ENCODE peak calls at places on chromosomes 12 and 14, in ten cellular contexts. A is Calu3, D is GM12865, H is Peyer's patch, W is thoracic aorta, Z is colonic mucosa, O is foreskin fibroblast, U is ovary, Y is neural crest cell, J is testis. L is an unnamed sample.

GRCh38 chr12:60052483-60052882 is 456.7 kb downstream of the SLC16A7 start:
- DNase-seq in A (peak), D (no peak), H (no peak), W (no peak), Z (no peak), O (no peak), U (no peak), Y (no peak), J (no peak), L (no peak)

GRCh38 chr14:63501429-63501828 is 41.7 kb downstream of the PPP2R5E start:
- DNase-seq in A (no peak), D (no peak), H (no peak), W (no peak), Z (no peak), O (no peak), U (no peak), Y (no peak), J (no peak), L (no peak)

GRCh38 chr12:112401903-112402498 is 7.4 kb downstream of the RPL6 start:
- DNase-seq in A (no peak), D (no peak), H (no peak), W (no peak), Z (no peak), O (no peak), U (no peak), Y (no peak), J (no peak), L (no peak)

GRCh38 chr12:24049771-24050170 is 100.3 kb upstream of the SOX5 start:
- DNase-seq in A (no peak), D (no peak), H (no peak), W (no peak), Z (no peak), O (no peak), U (no peak), Y (no peak), J (no peak), L (no peak)

GRCh38 chr12:12723681-12724420 is 6.7 kb downstream of the CDKN1B start:
- DNase-seq in A (peak), D (peak), H (peak), W (no peak), Z (peak), O (no peak), U (peak), Y (peak), J (no peak), L (peak)

GRCh38 chr12:54561164-54561563 is 11.8 kb downstream of the PDE1B start:
- DNase-seq in A (no peak), D (no peak), H (peak), W (peak), Z (peak), O (no peak), U (peak), Y (no peak), J (peak), L (no peak)

GRCh38 chr14:105364100-105364708 is 34.1 kb upstream of the TEX22 start:
- DNase-seq in A (peak), D (no peak), H (peak), W (no peak), Z (no peak), O (peak), U (no peak), Y (no peak), J (no peak), L (peak)

GRCh38 chr12:42482086-42482819 is 107.3 kb downstream of the PRICKLE1 start:
- DNase-seq in A (peak), D (no peak), H (no peak), W (no peak), Z (no peak), O (peak), U (peak), Y (no peak), J (peak), L (no peak)

GRCh38 chr12:57844725-57845477 is 1.6 kb downstream of the CTDSP2 start:
- DNase-seq in A (peak), D (peak), H (peak), W (peak), Z (peak), O (peak), U (peak), Y (no peak), J (peak), L (peak)

GRCh38 chr12:124404162-124404561 is 109.3 kb downstream of the RFLNA start:
- DNase-seq in A (no peak), D (no peak), H (no peak), W (no peak), Z (no peak), O (no peak), U (no peak), Y (no peak), J (no peak), L (no peak)
- TF ChIP-seq CTCF in A (no peak), D (no peak), H (no peak), W (no peak), Z (no peak), O (no peak), U (no peak), Y (no peak), J (no peak), L (no peak)

DNA sequence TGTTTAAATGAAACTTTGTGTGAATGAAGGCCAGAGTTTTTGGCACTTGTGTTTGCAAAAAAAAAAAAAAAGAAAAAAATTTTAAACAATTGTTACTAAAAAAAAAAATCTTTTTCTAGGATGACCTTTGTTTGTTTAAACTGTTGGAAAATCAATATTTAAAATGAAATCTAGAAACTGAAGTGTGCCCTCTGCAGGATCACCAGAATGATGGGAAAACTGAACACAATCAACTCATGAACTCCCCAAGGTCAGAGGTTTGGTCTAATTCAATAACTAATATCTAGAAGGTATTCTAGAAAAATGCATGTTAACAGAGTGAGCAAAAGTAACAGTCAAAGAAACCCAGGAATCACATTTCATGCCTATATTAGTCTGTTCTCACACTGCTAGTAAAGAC is 448.9 kb downstream of the FLRT2 start:
- DNase-seq in A (no peak), D (no peak), H (no peak), W (no peak), Z (no peak), O (no peak), U (no peak), Y (no peak), J (no peak), L (no peak)
- TF ChIP-seq CTCF in A (no peak), D (no peak), H (no peak), W (no peak), Z (no peak), O (no peak), U (no peak), Y (peak), J (no peak), L (no peak)

DNA sequence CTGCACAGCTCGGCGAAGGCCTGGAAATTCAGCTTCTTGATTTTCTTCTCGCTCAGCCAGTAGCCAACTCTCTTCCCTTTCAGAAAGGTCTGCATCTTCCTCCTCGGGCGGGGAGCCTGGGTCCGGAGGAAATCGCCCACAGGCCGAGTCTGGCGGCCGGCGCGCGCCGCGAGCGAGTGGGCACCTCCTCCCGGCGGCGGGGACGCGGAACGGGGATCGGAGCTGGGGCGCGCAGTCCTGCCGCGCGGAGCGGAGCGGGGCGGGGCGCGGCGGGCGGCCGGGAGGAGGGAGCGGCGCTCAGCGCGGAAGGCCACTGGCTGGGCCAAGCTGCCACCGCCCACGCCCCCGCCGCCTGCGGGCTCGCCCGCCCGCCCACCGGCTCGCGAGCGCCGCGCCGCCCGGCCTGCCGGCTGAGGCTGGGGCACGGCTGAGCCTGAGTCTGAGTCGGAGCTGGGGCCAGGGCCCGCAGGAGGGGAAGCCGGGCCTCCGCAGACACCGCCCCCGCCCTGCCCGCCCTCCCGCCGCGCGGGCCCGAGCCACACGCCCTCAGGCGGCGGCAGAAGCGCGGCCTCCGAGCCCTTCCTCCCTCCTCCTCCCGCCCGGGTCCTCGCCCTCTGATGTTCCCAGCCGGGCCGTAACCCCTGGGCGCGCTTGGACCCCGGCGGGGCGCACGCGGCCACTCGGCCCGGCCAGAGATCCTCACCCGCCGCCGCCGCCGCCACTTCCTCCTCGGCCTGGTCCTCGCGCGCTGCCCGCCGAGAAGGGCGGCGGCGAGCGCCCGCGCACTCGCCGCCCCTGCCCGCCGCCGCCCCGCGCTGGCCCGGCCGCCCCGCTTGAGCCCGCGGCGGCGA is 431 bp downstream of the ITPK1 start:
- DNase-seq in A (peak), D (peak), H (peak), W (peak), Z (peak), O (peak), U (peak), Y (peak), J (peak), L (peak)
- TF ChIP-seq CTCF in A (no peak), D (peak), H (no peak), W (no peak), Z (no peak), O (no peak), U (peak), Y (no peak), J (no peak), L (no peak)

DNA sequence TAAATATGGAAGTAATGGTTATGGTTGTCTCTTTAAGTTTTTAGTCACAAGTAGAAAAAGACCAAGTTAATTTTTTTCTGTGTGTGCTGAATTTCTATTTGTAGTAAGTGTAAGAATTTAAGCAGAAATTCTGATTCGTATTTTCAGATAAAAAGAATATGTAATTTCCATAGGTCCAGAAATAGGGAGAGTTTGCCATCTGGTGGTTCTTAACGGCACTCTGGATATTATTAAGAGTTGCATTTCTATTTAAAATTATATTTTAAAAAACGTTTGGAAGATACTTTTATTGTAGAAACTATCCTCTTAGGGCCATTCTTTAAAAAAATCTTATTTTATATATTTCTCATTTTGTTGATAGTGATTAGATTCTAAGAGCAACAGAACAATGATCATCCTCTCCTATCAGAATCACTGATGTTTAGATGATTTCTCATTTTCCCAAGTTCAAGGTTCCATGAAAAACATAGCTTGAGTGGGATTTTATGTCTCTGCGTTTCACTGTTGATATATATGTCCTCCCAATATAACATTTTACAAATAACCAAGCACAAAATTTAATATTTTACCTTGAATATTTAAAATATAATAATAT is 88.3 kb downstream of the LRRK2 start:
- DNase-seq in A (peak), D (peak), H (no peak), W (no peak), Z (no peak), O (peak), U (no peak), Y (no peak), J (no peak), L (no peak)
- TF ChIP-seq CTCF in A (peak), D (peak), H (no peak), W (peak), Z (peak), O (peak), U (peak), Y (peak), J (no peak), L (peak)

GRCh38 chr14:106417224-106418049 is 891.1 kb downstream of the TMEM121 start:
- DNase-seq in A (peak), D (peak), H (peak), W (no peak), Z (peak), O (no peak), U (no peak), Y (no peak), J (peak), L (peak)
- TF ChIP-seq CTCF in A (peak), D (peak), H (peak), W (peak), Z (peak), O (peak), U (no peak), Y (peak), J (peak), L (peak)

DNA sequence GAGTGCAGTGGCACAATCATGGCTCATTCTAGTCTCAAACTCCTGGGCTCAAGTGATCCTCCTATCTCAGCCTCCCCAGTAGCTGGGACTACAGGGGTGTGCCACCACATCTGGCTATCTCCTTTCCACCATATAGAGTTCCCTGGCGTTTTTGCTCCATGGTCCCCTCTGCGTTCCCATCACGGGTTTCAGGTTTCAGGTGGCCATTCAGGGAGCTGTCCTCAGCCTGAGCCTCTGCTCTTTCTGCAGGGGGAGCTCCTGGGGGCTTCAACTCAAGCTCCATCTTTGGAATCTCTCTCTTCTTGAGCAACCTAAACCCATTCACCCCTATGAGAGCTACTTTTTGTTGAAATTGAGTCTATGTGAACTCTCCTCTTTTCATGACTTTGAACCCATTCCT is 11.6 kb downstream of the SMIM41 start:
- DNase-seq in A (no peak), D (no peak), H (no peak), W (no peak), Z (no peak), O (no peak), U (no peak), Y (no peak), J (no peak), L (peak)
- TF ChIP-seq CTCF in A (no peak), D (no peak), H (no peak), W (no peak), Z (no peak), O (no peak), U (no peak), Y (no peak), J (no peak), L (no peak)

GRCh38 chr12:53176750-53177149 is 3.8 kb upstream of the ZNF740 start:
- DNase-seq in A (no peak), D (no peak), H (no peak), W (no peak), Z (no peak), O (no peak), U (no peak), Y (no peak), J (no peak), L (no peak)

GRCh38 chr12:53171725-53172329 is 8.7 kb upstream of the ZNF740 start:
- DNase-seq in A (no peak), D (no peak), H (no peak), W (no peak), Z (peak), O (no peak), U (no peak), Y (no peak), J (peak), L (no peak)

GRCh38 chr12:53173085-53173715 is 7.3 kb upstream of the ZNF740 start:
- DNase-seq in A (no peak), D (no peak), H (no peak), W (no peak), Z (no peak), O (peak), U (no peak), Y (no peak), J (no peak), L (no peak)

GRCh38 chr12:53172352-53172751 is 8.2 kb upstream of the ZNF740 start:
- DNase-seq in A (no peak), D (no peak), H (no peak), W (no peak), Z (peak), O (no peak), U (no peak), Y (no peak), J (no peak), L (no peak)

GRCh38 chr12:53174881-53175491 is 5.5 kb upstream of the ZNF740 start:
- DNase-seq in A (no peak), D (no peak), H (no peak), W (no peak), Z (peak), O (peak), U (no peak), Y (no peak), J (no peak), L (no peak)
- TF ChIP-seq CTCF in A (no peak), D (peak), H (peak), W (no peak), Z (no peak), O (peak), U (no peak), Y (peak), J (no peak), L (peak)

GRCh38 chr12:66446276-66446675 is 144.0 kb downstream of the HELB start:
- DNase-seq in A (no peak), D (no peak), H (no peak), W (no peak), Z (no peak), O (no peak), U (no peak), Y (no peak), J (no peak), L (no peak)
- TF ChIP-seq CTCF in A (no peak), D (no peak), H (no peak), W (no peak), Z (no peak), O (no peak), U (no peak), Y (no peak), J (no peak), L (no peak)